ENCODE peak calls at places on chromosome 16, in eight cellular contexts. One of them, this sample, is unnamed.

GRCh38 chr16:21161211-21161610 is 2.7 kb downstream of the LDAF1 start:
- DNase-seq in NCI-H1105 treated with DMSO at 0.1 percent for 48 hours: no peak
- DNase-seq in left lung: no peak
- DNase-seq in fibroblast of mammary gland: no peak
- DNase-seq in HTR-8/SVneo: no peak
- DNase-seq in MM.1S: no peak
- DNase-seq in activated naive CD4-positive, alpha-beta T cell treated with anti-CD3 and anti-CD28 coated beads, Interleukin-2, amount 50 U/mL, for 16 hours: no peak
- DNase-seq in amygdala: no peak
- DNase-seq in this sample: no peak

GRCh38 chr16:68227850-68228553 is 7.9 kb downstream of the ESRP2 start:
- DNase-seq in NCI-H1105 treated with DMSO at 0.1 percent for 48 hours: no peak
- DNase-seq in left lung: peak
- DNase-seq in fibroblast of mammary gland: no peak
- DNase-seq in HTR-8/SVneo: no peak
- DNase-seq in MM.1S: no peak
- DNase-seq in activated naive CD4-positive, alpha-beta T cell treated with anti-CD3 and anti-CD28 coated beads, Interleukin-2, amount 50 U/mL, for 16 hours: no peak
- DNase-seq in amygdala: no peak
- DNase-seq in this sample: no peak

GRCh38 chr16:83494459-83494858 is 313.3 kb upstream of the HSBP1 start:
- DNase-seq in NCI-H1105 treated with DMSO at 0.1 percent for 48 hours: no peak
- DNase-seq in left lung: no peak
- DNase-seq in fibroblast of mammary gland: no peak
- DNase-seq in HTR-8/SVneo: no peak
- DNase-seq in MM.1S: no peak
- DNase-seq in activated naive CD4-positive, alpha-beta T cell treated with anti-CD3 and anti-CD28 coated beads, Interleukin-2, amount 50 U/mL, for 16 hours: no peak
- DNase-seq in amygdala: no peak
- DNase-seq in this sample: no peak

GRCh38 chr16:24116371-24116770 is 139.8 kb upstream of the CACNG3 start:
- DNase-seq in NCI-H1105 treated with DMSO at 0.1 percent for 48 hours: no peak
- DNase-seq in left lung: no peak
- DNase-seq in fibroblast of mammary gland: no peak
- DNase-seq in HTR-8/SVneo: no peak
- DNase-seq in MM.1S: no peak
- DNase-seq in activated naive CD4-positive, alpha-beta T cell treated with anti-CD3 and anti-CD28 coated beads, Interleukin-2, amount 50 U/mL, for 16 hours: no peak
- DNase-seq in amygdala: no peak
- DNase-seq in this sample: no peak

GRCh38 chr16:25716186-25716585 is 24.4 kb downstream of the HS3ST4 start:
- DNase-seq in NCI-H1105 treated with DMSO at 0.1 percent for 48 hours: no peak
- DNase-seq in left lung: no peak
- DNase-seq in fibroblast of mammary gland: no peak
- DNase-seq in HTR-8/SVneo: no peak
- DNase-seq in MM.1S: no peak
- DNase-seq in activated naive CD4-positive, alpha-beta T cell treated with anti-CD3 and anti-CD28 coated beads, Interleukin-2, amount 50 U/mL, for 16 hours: no peak
- DNase-seq in amygdala: no peak
- DNase-seq in this sample: no peak

GRCh38 chr16:86355114-86355513 is 155.2 kb upstream of the FOXF1 start:
- DNase-seq in NCI-H1105 treated with DMSO at 0.1 percent for 48 hours: no peak
- DNase-seq in left lung: no peak
- DNase-seq in fibroblast of mammary gland: no peak
- DNase-seq in HTR-8/SVneo: peak
- DNase-seq in MM.1S: no peak
- DNase-seq in activated naive CD4-positive, alpha-beta T cell treated with anti-CD3 and anti-CD28 coated beads, Interleukin-2, amount 50 U/mL, for 16 hours: no peak
- DNase-seq in amygdala: no peak
- DNase-seq in this sample: no peak

GRCh38 chr16:53989597-53989996 is 285.6 kb downstream of the FTO start:
- DNase-seq in NCI-H1105 treated with DMSO at 0.1 percent for 48 hours: no peak
- DNase-seq in left lung: no peak
- DNase-seq in fibroblast of mammary gland: no peak
- DNase-seq in HTR-8/SVneo: no peak
- DNase-seq in MM.1S: no peak
- DNase-seq in activated naive CD4-positive, alpha-beta T cell treated with anti-CD3 and anti-CD28 coated beads, Interleukin-2, amount 50 U/mL, for 16 hours: no peak
- DNase-seq in amygdala: no peak
- DNase-seq in this sample: no peak

GRCh38 chr16:10618710-10619209 is 38.4 kb upstream of the EMP2 start:
- DNase-seq in NCI-H1105 treated with DMSO at 0.1 percent for 48 hours: no peak
- DNase-seq in left lung: no peak
- DNase-seq in fibroblast of mammary gland: no peak
- DNase-seq in HTR-8/SVneo: no peak
- DNase-seq in MM.1S: no peak
- DNase-seq in activated naive CD4-positive, alpha-beta T cell treated with anti-CD3 and anti-CD28 coated beads, Interleukin-2, amount 50 U/mL, for 16 hours: no peak
- DNase-seq in amygdala: no peak
- DNase-seq in this sample: no peak

GRCh38 chr16:77208382-77208781 is 9.2 kb downstream of the SYCE1L start:
- DNase-seq in NCI-H1105 treated with DMSO at 0.1 percent for 48 hours: no peak
- DNase-seq in left lung: no peak
- DNase-seq in fibroblast of mammary gland: no peak
- DNase-seq in HTR-8/SVneo: no peak
- DNase-seq in MM.1S: no peak
- DNase-seq in activated naive CD4-positive, alpha-beta T cell treated with anti-CD3 and anti-CD28 coated beads, Interleukin-2, amount 50 U/mL, for 16 hours: no peak
- DNase-seq in amygdala: no peak
- DNase-seq in this sample: no peak

This sample was measured in stimulated activated CD4-positive, alpha-beta T cell treated with anti-CD3 and anti-CD28 coated beads, Interleukin-4, amount 100 ng/mL, for 1 hour.